ENCODE peak calls at places on chromosomes 3 and 15, in six cellular contexts. F is mesenchymal stem cell, A is neuronal stem cell, R is IMR-90, Y is H9, L is H1. V is an unnamed sample.

GRCh38 chr15:70430029-70430428 is 332.3 kb upstream of the TLE3 start:
- DNase-seq in L (no peak), A (no peak), R (peak; percentile 77), F (peak; percentile 13), Y (no peak), V (peak; percentile 85)

GRCh38 chr3:196164576-196164975 is 46.6 kb downstream of the ZDHHC19 start:
- DNase-seq in L (no peak), A (no peak), F (no peak), R (no peak), Y (no peak), V (no peak)

GRCh38 chr15:58495836-58496501 is 64.2 kb downstream of the LIPC start:
- DNase-seq in R (peak; percentile 19), L (no peak), A (no peak), Y (no peak), F (no peak), V (no peak)

GRCh38 chr15:65804252-65804931 is 12.3 kb upstream of the DENND4A start:
- DNase-seq in L (no peak), R (peak; percentile 63), A (no peak), F (peak; percentile 88), Y (no peak), V (peak; percentile 65)

GRCh38 chr3:194019766-194020165 is 116.2 kb upstream of the HES1 start:
- DNase-seq in Y (no peak), A (no peak), F (no peak), L (no peak), R (no peak), V (no peak)

GRCh38 chr3:44455318-44455717 is 22.2 kb downstream of the ZNF445 start:
- DNase-seq in Y (no peak), A (no peak), R (no peak), F (no peak), L (no peak), V (no peak)

GRCh38 chr15:66894363-66894762 is 171.0 kb upstream of the SMAD3 start:
- DNase-seq in F (no peak), L (peak; percentile 22), Y (no peak), R (no peak), A (no peak), V (no peak)

GRCh38 chr3:112858410-112859069 is 11.9 kb upstream of the CD200R1L start:
- DNase-seq in A (no peak), F (no peak), L (no peak), Y (no peak), R (peak; percentile 10), V (peak; percentile 10)

GRCh38 chr3:177249203-177249602 is 51.9 kb upstream of the TBL1XR1 start:
- DNase-seq in F (no peak), R (no peak), A (no peak), L (peak; percentile 26), Y (no peak), V (no peak)

GRCh38 chr3:2771711-2772110 is 338.5 kb downstream of the IL5RA start:
- DNase-seq in Y (no peak), A (no peak), F (no peak), R (no peak), L (no peak), V (no peak)

GRCh38 chr3:181711325-181712135 is at the start of gene SOX2:
- DNase-seq in F (peak; percentile 47), Y (peak; percentile 93), A (peak; percentile 95), L (peak; percentile 83), R (peak; percentile 4), V (peak; percentile 23)

GRCh38 chr3:48899298-48899697 is 616 bp upstream of the SLC25A20 start:
- DNase-seq in A (no peak), R (no peak), Y (no peak), F (peak; percentile 9), L (no peak), V (no peak)

GRCh38 chr3:115022835-115023398 is 124.2 kb downstream of the ZBTB20 start:
- DNase-seq in F (no peak), A (no peak), Y (no peak), R (peak; percentile 12), L (no peak), V (no peak)

GRCh38 chr3:189488241-189488767 is 142.9 kb upstream of the TP63 start:
- DNase-seq in F (peak; percentile 24), Y (no peak), R (no peak), L (no peak), A (no peak), V (no peak)

GRCh38 chr3:38348903-38349302 is 2.3 kb downstream of the XYLB start:
- DNase-seq in R (peak; percentile 57), A (no peak), F (peak; percentile 46), L (peak; percentile 2), Y (no peak), V (no peak)

DNA sequence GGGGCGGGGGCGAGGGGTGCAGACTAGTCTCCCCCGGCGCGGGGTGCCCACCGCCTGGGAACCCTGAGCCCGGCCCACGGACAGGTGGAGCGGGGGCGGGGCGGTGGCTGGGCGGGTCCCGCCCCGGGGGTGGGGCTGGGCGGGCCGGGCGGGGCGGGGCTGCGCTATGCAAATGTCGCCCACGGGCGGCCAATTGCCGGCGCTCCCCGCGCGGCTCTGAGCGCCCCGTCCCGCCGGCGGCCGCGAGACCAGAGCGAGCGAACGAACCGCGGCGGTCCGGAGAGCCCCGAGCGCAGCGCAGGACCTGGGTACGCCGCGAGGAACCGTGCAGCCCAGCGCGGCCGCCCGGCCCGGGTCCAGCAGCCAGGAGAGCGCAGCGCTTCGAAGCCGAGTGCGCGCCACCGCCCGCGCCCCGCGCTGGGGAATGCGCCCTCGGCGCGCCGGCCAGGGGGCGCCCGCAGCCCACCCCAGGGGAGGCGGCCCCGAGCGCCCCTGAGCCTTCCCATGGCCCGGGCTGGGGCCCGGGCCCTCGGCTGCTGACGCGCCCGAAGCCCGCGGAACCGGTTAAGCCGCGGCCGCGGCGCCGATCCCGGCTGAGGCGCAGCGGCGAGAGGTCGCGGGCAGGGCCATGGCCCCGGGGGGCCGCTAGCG is at the start of gene SEMA3F:
- DNase-seq in L (peak; percentile 83), A (peak; percentile 76), Y (peak; percentile 68), F (peak; percentile 74), R (peak; percentile 56), V (peak; percentile 61)
- H3K9ac ChIP-seq in L (no peak within 1 kb of the TSS), A (peak within 1 kb of the TSS; percentile 90), Y (no peak within 1 kb of the TSS), F (no peak within 1 kb of the TSS), R (peak within 1 kb of the TSS; percentile 72), V (peak within 1 kb of the TSS; percentile 48)

DNA sequence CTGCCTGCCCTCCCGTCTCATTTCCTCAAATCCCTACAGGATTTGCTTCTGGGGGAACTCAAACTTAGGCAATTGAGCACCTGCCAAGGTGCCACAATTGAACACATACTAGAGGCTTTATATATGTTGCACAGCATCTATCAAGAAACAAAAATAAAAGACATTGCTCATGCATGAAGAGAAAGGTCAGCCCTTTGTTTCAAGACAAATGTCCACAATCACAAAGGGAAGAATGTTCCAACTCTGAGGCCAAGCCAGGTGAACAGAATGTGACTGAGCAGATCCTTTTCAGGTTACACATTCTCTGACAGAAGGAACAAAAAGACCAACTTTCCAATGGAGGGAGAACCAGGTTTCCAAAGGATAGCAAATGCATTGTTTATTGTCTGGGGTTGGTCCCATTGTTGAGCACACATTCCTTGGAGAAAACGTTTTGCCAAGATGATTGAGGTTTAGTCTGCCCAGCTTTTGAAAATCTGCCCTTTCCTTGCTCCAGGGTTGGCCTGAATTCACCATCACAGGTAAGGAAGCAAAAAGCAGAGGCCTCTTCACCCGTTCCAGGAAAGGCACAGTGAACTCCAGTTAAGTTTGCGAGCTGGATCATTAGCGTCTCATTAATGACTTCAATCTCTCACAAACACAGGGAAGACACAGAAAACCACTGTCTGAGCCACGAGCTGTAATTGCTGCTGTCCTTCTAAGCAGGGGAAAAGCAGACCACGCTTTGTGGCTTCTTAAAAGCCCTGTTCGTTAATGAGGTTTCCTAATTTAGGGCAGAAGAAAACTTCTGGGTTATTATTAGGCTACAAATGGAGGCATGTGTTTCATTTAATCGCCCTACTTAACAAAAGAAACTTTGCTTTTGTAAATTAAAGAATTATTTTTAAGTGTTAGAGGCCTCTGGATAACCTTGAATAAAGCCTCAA is 50.4 kb upstream of the FAM174B start:
- DNase-seq in F (no peak), L (no peak), A (peak; percentile 32), R (no peak), Y (no peak), V (no peak)
- H2BK5ac ChIP-seq in F (no peak overlapping the region), L (no peak overlapping the region), A (no peak overlapping the region), R (no peak overlapping the region), Y (no peak overlapping the region), V (no peak overlapping the region)

GRCh38 chr3:11155341-11156025 is 1.2 kb downstream of the HRH1 start:
- DNase-seq in R (peak; percentile 89), Y (peak; percentile 87), L (peak; percentile 76), A (peak; percentile 52), F (peak; percentile 79), V (peak; percentile 43)
- H3K27me3 ChIP-seq in R (no peaks in the 10 kb centered on the region), Y (peaks cover 16% of the 10 kb centered on the region), L (peaks cover 5% of the 10 kb centered on the region), A (peaks cover 3% of the 10 kb centered on the region), F (peaks cover 12% of the 10 kb centered on the region), V (peaks cover 30% of the 10 kb centered on the region)

GRCh38 chr15:47963265-47963664 is 157.5 kb upstream of the SLC24A5 start:
- DNase-seq in L (no peak), F (no peak), Y (no peak), R (no peak), A (no peak), V (peak; percentile 21)
- H3K9ac ChIP-seq in L (no peak overlapping the region), F (no peak overlapping the region), Y (no peak overlapping the region), R (no peak overlapping the region), A (no peak overlapping the region), V (no peak overlapping the region)

DNA sequence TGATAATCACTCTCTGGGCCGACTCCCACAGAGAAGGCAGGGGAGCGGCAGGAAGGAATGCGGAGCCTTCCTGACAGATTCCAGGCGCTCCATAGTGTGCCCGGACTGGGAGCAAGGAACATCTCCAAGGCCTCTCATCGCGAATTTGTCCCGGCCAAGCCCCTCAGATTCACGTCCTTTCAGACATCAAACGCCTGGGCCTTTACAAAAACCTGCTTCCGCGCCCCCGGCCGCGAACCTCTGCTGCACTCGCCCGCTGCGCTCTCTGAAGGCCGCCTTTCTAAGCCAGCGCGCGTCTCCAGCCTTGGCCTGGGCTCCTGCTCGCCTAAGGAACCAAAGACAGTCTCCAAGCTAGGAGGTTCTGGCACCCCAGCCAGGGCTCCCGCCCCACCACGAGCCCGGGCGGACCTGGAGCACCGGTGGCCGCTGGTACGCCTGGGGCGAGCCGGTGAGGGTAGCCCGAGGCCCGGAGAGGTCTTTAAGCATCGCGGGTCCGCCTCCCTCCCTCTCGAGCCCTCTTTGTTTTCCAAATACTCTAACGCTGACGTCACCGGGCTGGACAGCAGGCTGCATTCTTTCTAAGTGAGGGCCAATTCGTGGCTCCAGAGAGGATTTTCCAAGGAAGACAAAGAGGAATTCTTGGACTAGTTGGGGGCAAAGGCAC is 837 bp downstream of the AMOTL2 start:
- DNase-seq in F (peak; percentile 92), Y (peak; percentile 91), L (peak; percentile 91), A (peak; percentile 94), R (peak; percentile 89), V (peak; percentile 90)
- H2BK5ac ChIP-seq in F (peak overlapping the region; percentile 99), Y (no peak overlapping the region), L (peak overlapping the region; percentile 99), A (peak overlapping the region; percentile 99), R (peak overlapping the region; percentile 98), V (peak overlapping the region; percentile 100)

DNA sequence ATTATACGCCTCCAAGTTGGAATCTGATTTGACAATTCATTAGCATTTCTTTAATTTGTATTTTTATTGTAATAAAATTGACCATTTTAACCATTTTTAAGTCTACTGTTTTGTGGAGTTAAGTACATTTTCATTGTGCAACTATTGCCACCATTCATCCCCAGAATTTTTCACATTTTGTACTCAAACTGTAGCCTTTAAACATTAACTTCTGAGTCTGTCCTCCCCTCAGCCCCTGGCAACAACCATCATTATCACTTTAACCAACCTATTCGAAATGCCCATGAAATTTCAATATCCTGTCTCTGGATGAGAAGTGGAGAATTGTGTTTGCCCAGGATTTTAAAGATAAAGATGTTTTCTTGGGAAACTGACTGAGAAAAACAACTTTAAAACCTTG is 27.7 kb downstream of the IL1RAP start:
- DNase-seq in A (no peak), L (no peak), F (no peak), R (no peak), Y (no peak), V (no peak)
- H3K27me3 ChIP-seq in A (no peaks in the 10 kb centered on the region), L (peaks cover 15% of the 10 kb centered on the region), F (no peaks in the 10 kb centered on the region), R (no peaks in the 10 kb centered on the region), Y (peaks cover 18% of the 10 kb centered on the region), V (no peaks in the 10 kb centered on the region)